ENCODE peak calls at places on chromosomes 5 and 9, in ten cellular contexts. S, E, R, Y, F, T, U, J, Z and L are unnamed samples.

GRCh38 chr5:176365663-176366574 is 632 bp downstream of the ARL10 start:
- DNase-seq in S (no peak), E (peak; percentile 46), R (no peak), Y (no peak), F (peak; percentile 64), T (peak; percentile 27), U (no peak), J (peak; percentile 83), Z (no peak), L (no peak)

GRCh38 chr5:117149312-117149711 is 574.7 kb upstream of the SEMA6A start:
- DNase-seq in S (no peak), E (no peak), R (no peak), Y (no peak), F (no peak), T (no peak), U (no peak), J (no peak), Z (no peak), L (no peak)

GRCh38 chr5:134523543-134524136 is 1.8 kb upstream of the JADE2 start:
- DNase-seq in S (no peak), E (no peak), R (no peak), Y (no peak), F (no peak), T (no peak), U (no peak), J (no peak), Z (no peak), L (no peak)

GRCh38 chr9:128164332-128164885 is 4.3 kb downstream of the BBLN start:
- DNase-seq in S (no peak), E (peak; percentile 15), R (no peak), Y (no peak), F (no peak), T (no peak), U (no peak), J (no peak), Z (no peak), L (no peak)

GRCh38 chr9:119094086-119094485 is 275.1 kb downstream of the BRINP1 start:
- DNase-seq in S (no peak), E (no peak), R (no peak), Y (no peak), F (no peak), T (no peak), U (no peak), J (no peak), Z (no peak), L (no peak)

GRCh38 chr5:144433893-144434292 is 263.2 kb downstream of the KCTD16 start:
- DNase-seq in S (no peak), E (no peak), R (no peak), Y (no peak), F (no peak), T (no peak), U (no peak), J (peak; percentile 40), Z (no peak), L (no peak)

GRCh38 chr5:664343-664993 is 28.7 kb downstream of the TPPP start:
- DNase-seq in S (no peak), E (no peak), R (no peak), Y (no peak), F (no peak), T (no peak), U (peak; percentile 86), J (no peak), Z (no peak), L (no peak)

GRCh38 chr9:72554221-72554641 is 32.8 kb downstream of the TMC1 start:
- DNase-seq in S (no peak), E (peak; percentile 57), R (peak; percentile 99), Y (no peak), F (no peak), T (peak; percentile 90), U (no peak), J (no peak), Z (no peak), L (peak; percentile 74)

GRCh38 chr9:130539473-130540223 is 39.7 kb upstream of the FUBP3 start:
- DNase-seq in S (no peak), E (peak; percentile 85), R (no peak), Y (peak; percentile 41), F (no peak), T (peak; percentile 85), U (no peak), J (no peak), Z (no peak), L (no peak)

GRCh38 chr9:121359358-121360294 is 10.4 kb downstream of the STOM start:
- DNase-seq in S (no peak), E (no peak), R (peak; percentile 63), Y (no peak), F (no peak), T (peak; percentile 52), U (no peak), J (no peak), Z (no peak), L (no peak)

GRCh38 chr5:66896207-66896606 is 300.0 kb downstream of the MAST4 start:
- DNase-seq in S (no peak), E (no peak), R (no peak), Y (no peak), F (no peak), T (peak; percentile 69), U (no peak), J (no peak), Z (no peak), L (no peak)

DNA sequence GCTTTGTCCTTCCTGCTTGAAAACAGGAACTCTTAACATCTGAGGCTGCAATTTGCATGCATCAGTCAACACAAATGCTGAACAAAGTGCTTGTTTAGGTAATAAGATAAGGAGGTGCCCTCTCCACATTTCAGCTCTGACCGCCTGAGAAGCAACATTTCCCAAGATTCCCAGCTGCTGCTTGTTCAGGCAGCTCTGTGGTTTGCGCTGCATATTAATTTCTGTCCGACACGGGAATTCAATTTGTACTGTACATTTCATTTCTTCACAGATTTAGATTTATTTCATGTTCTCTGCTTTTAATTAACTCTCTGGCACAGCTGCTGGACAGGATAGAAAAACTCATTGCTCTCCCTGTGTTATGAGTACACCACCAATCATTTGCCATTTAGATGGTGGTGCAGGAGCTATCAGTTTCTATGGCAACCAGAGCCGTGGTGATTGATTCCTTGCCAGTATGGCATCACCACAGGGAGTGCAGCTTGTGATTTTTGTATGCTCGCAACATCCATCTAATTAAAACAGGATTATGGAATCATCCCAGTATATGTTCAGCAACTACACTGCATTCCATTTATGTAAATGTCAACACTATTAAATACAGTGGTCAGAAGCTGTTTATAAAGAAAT is 558.6 kb downstream of the DMRTA1 start:
- DNase-seq in S (no peak), E (peak; percentile 7), R (no peak), Y (no peak), F (no peak), T (no peak), U (no peak), J (peak; percentile 45), Z (no peak), L (no peak)
- H3K4me3 ChIP-seq in S (no peak overlapping the region), E (no peak overlapping the region), R (no peak overlapping the region), Y (no peak overlapping the region), F (no peak overlapping the region), T (no peak overlapping the region), U (no peak overlapping the region), J (no peak overlapping the region), Z (no peak overlapping the region), L (no peak overlapping the region)

GRCh38 chr9:78112004-78112403 is 80.4 kb upstream of the GNAQ start:
- DNase-seq in S (no peak), E (no peak), R (no peak), Y (no peak), F (no peak), T (no peak), U (no peak), J (no peak), Z (no peak), L (no peak)

GRCh38 chr9:78115073-78115472 is 83.5 kb upstream of the GNAQ start:
- DNase-seq in S (no peak), E (peak; percentile 9), R (no peak), Y (no peak), F (no peak), T (peak; percentile 7), U (no peak), J (peak; percentile 48), Z (no peak), L (no peak)

GRCh38 chr9:78109075-78109474 is 77.5 kb upstream of the GNAQ start:
- DNase-seq in S (no peak), E (no peak), R (no peak), Y (no peak), F (no peak), T (no peak), U (no peak), J (no peak), Z (no peak), L (no peak)

GRCh38 chr9:78118742-78119473 is 87.3 kb upstream of the GNAQ start:
- DNase-seq in S (no peak), E (peak; percentile 56), R (peak; percentile 64), Y (no peak), F (no peak), T (peak; percentile 60), U (no peak), J (no peak), Z (peak; percentile 58), L (no peak)

DNA sequence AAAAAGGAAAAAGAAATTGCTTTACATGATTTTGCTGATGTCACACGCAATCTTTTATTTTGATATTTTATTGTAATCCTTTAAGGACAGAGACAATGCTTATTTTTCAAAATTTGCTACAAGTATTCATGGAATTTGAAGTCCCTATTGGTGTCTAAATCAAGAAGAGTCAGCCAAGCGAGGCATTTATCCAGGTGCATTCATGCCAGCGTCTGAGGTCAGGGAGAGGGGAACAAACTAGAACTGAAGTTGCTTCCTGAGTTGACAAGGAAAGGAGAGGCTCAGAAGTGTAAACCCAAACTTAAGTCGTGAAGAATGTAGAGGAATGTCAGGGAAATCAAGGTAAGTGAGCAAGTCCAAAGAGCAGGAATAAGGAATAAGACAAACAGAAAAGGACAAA is 83.0 kb upstream of the GNAQ start:
- DNase-seq in S (no peak), E (no peak), R (no peak), Y (no peak), F (no peak), T (no peak), U (no peak), J (no peak), Z (no peak), L (no peak)
- TF ChIP-seq CTCF in S (no peak), E (no peak), R (no peak), Y (no peak), F (no peak), T (no peak), U (no peak), J (no peak), Z (no peak), L (no peak)

GRCh38 chr9:94164756-94165549 is 80.7 kb downstream of the PTPDC1 start:
- DNase-seq in S (no peak), E (no peak), R (no peak), Y (no peak), F (no peak), T (no peak), U (no peak), J (no peak), Z (no peak), L (no peak)
- H3K4me3 ChIP-seq in S (peak overlapping the region; percentile 91), E (no peak overlapping the region), R (no peak overlapping the region), Y (peak overlapping the region; percentile 10), F (peak overlapping the region; percentile 91), T (no peak overlapping the region), U (peak overlapping the region; percentile 4), J (peak overlapping the region; percentile 72), Z (peak overlapping the region; percentile 38), L (no peak overlapping the region)

DNA sequence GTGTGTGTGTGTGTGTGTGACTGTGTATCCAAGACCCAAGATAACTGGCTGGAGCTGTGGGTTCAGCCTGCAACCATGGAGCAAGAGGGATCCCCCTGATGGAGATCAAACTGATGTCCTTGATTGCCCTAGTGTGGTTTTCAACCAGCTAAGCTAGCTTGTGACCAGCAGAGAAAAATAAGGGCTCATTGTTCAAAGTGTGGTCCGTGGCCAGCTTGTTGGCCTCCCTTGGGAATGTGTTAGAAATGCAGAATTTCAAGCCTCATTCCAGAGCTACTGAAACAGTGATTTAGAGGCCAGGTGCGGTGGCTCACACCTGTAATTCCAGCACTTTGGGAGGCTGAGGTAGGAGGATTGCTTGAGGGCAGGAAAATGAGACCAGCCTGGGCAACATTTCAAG is 79.9 kb downstream of the ACER2 start:
- DNase-seq in S (no peak), E (no peak), R (no peak), Y (no peak), F (no peak), T (no peak), U (no peak), J (no peak), Z (no peak), L (no peak)
- TF ChIP-seq CTCF in S (no peak), E (no peak), R (no peak), Y (no peak), F (no peak), T (no peak), U (no peak), J (no peak), Z (no peak), L (no peak)